ENCODE peak calls at places on chromosomes 1 and 21, in four cellular contexts. One of them, this sample, is unnamed.

GRCh38 chr1:198153103-198153502 is 3.7 kb upstream of the NEK7 start:
- DNase-seq in EL: peak
- DNase-seq in anterior cingulate cortex: no peak
- DNase-seq in activated T-cell treated with anti-CD3 and anti-CD28 coated beads for 24 hours: no peak
- DNase-seq in this sample: no peak

GRCh38 chr1:23395849-23396248 is 26.2 kb upstream of the ZNF436 start:
- DNase-seq in EL: no peak
- DNase-seq in anterior cingulate cortex: no peak
- DNase-seq in activated T-cell treated with anti-CD3 and anti-CD28 coated beads for 24 hours: no peak
- DNase-seq in this sample: no peak

GRCh38 chr1:5532811-5533210 is 459.4 kb downstream of the NPHP4 start:
- DNase-seq in EL: no peak
- DNase-seq in anterior cingulate cortex: no peak
- DNase-seq in activated T-cell treated with anti-CD3 and anti-CD28 coated beads for 24 hours: no peak
- DNase-seq in this sample: no peak

GRCh38 chr1:203839081-203839480 is 22.3 kb upstream of the SNRPE start:
- DNase-seq in EL: peak
- DNase-seq in anterior cingulate cortex: no peak
- DNase-seq in activated T-cell treated with anti-CD3 and anti-CD28 coated beads for 24 hours: no peak
- DNase-seq in this sample: peak

GRCh38 chr1:178371236-178371635 is 125.5 kb downstream of the CLEC20A start:
- DNase-seq in EL: peak
- DNase-seq in anterior cingulate cortex: no peak
- DNase-seq in activated T-cell treated with anti-CD3 and anti-CD28 coated beads for 24 hours: no peak
- DNase-seq in this sample: peak

GRCh38 chr1:205263580-205264190 is 35.9 kb downstream of the TMCC2 start:
- DNase-seq in EL: peak
- DNase-seq in anterior cingulate cortex: no peak
- DNase-seq in activated T-cell treated with anti-CD3 and anti-CD28 coated beads for 24 hours: no peak
- DNase-seq in this sample: no peak

GRCh38 chr1:21921100-21921875 is 15.8 kb downstream of the HSPG2 start:
- DNase-seq in EL: no peak
- DNase-seq in anterior cingulate cortex: no peak
- DNase-seq in activated T-cell treated with anti-CD3 and anti-CD28 coated beads for 24 hours: no peak
- DNase-seq in this sample: no peak

GRCh38 chr21:35748683-35749314 is 311.5 kb downstream of the SETD4 start:
- DNase-seq in EL: no peak
- DNase-seq in anterior cingulate cortex: no peak
- DNase-seq in activated T-cell treated with anti-CD3 and anti-CD28 coated beads for 24 hours: no peak
- DNase-seq in this sample: no peak

GRCh38 chr21:45392206-45392971 is 12.6 kb upstream of the COL18A1 start:
- DNase-seq in EL: no peak
- DNase-seq in anterior cingulate cortex: no peak
- DNase-seq in activated T-cell treated with anti-CD3 and anti-CD28 coated beads for 24 hours: no peak
- DNase-seq in this sample: no peak

This sample was measured in mesendoderm.